ENCODE peak calls at places on chromosomes 13 and 19, in ten cellular contexts. E is AG04449; P is endothelial cell; G is activated CD4-positive, alpha-beta T cell treated with anti-CD3 and anti-CD28 coated beads for 24 hours; R is CD8-positive, alpha-beta T cell; O is mesothelial cell of epicardium; D is tibial artery; A is activated T-cell treated with anti-CD3 and anti-CD28 coated beads, Interleukin-2, amount 50 U/mL, for 72 hours; Q is NAMALWA; X is cardiac muscle cell. N is an unnamed sample.

GRCh38 chr13:44919103-44919804 is 70.0 kb downstream of the NUFIP1 start:
- DNase-seq in A (no peak), D (no peak), R (no peak), E (no peak), X (no peak), P (no peak), G (no peak), O (no peak), Q (no peak), N (no peak)

GRCh38 chr13:24654741-24655140 is 25.5 kb upstream of the ATP12A start:
- DNase-seq in X (no peak), A (no peak), P (no peak), O (no peak), E (no peak), R (no peak), G (no peak), Q (no peak), D (no peak), N (no peak)

GRCh38 chr19:9953802-9954542 is 17.7 kb upstream of the OLFM2 start:
- DNase-seq in D (no peak), E (no peak), X (no peak), P (no peak), O (no peak), A (no peak), Q (no peak), G (no peak), R (no peak), N (no peak)

GRCh38 chr13:99356216-99357089 is 49.3 kb upstream of the GPR183 start:
- DNase-seq in O (no peak), Q (peak), D (no peak), R (peak), A (peak), X (no peak), G (no peak), P (no peak), E (no peak), N (peak)

GRCh38 chr19:53158119-53158656 is 665 bp downstream of the ZNF347 start:
- DNase-seq in X (peak), D (peak), Q (no peak), A (peak), G (peak), E (no peak), P (peak), R (no peak), O (peak), N (peak)

GRCh38 chr13:29817604-29818378 is 32.6 kb downstream of the UBL3 start:
- DNase-seq in X (no peak), Q (peak), A (no peak), P (no peak), G (no peak), R (no peak), O (no peak), E (no peak), D (no peak), N (no peak)

GRCh38 chr19:7888145-7888825 is at the start of gene LRRC8E:
- DNase-seq in Q (no peak), G (peak), P (peak), E (no peak), O (no peak), X (peak), A (peak), R (no peak), D (no peak), N (peak)

GRCh38 chr13:45598597-45598996 is 16.9 kb downstream of the ERICH6B start:
- DNase-seq in D (no peak), R (no peak), Q (no peak), G (no peak), E (no peak), O (no peak), A (no peak), P (no peak), X (no peak), N (no peak)

GRCh38 chr13:41231786-41232185 is 31.6 kb downstream of the MTRF1 start:
- DNase-seq in A (no peak), X (peak), P (no peak), D (no peak), O (no peak), G (no peak), E (no peak), R (no peak), Q (peak), N (no peak)

GRCh38 chr19:4722671-4723464 is 774 bp downstream of the DPP9 start:
- DNase-seq in Q (peak), A (peak), G (no peak), O (no peak), E (peak), X (no peak), D (peak), R (no peak), P (no peak), N (peak)

GRCh38 chr19:23378948-23379347 is 16.3 kb downstream of the ZNF91 start:
- DNase-seq in A (peak), R (no peak), Q (no peak), G (no peak), D (no peak), X (peak), O (no peak), E (no peak), P (no peak), N (no peak)

GRCh38 chr13:36356058-36356457 is 9.9 kb upstream of the SPART start:
- DNase-seq in O (no peak), D (no peak), X (no peak), E (no peak), A (no peak), Q (no peak), G (no peak), R (no peak), P (no peak), N (no peak)

GRCh38 chr19:38317104-38317612 is 1.4 kb upstream of the YIF1B start:
- DNase-seq in G (no peak), P (no peak), D (no peak), R (peak), O (no peak), E (no peak), A (peak), Q (peak), X (no peak), N (no peak)

GRCh38 chr13:21076265-21076653 is 14.9 kb upstream of the LATS2 start:
- DNase-seq in E (no peak), P (no peak), R (no peak), A (peak), G (no peak), D (no peak), X (no peak), Q (no peak), O (no peak), N (no peak)

GRCh38 chr13:27172495-27172842 is 858 bp upstream of the USP12 start:
- DNase-seq in E (no peak), P (no peak), G (no peak), D (no peak), Q (peak), X (no peak), O (no peak), R (no peak), A (no peak), N (no peak)

GRCh38 chr13:99655351-99656091 is 154.2 kb downstream of the TM9SF2 start:
- DNase-seq in P (no peak), R (no peak), O (no peak), D (no peak), G (no peak), A (peak), X (no peak), Q (no peak), E (no peak), N (no peak)

GRCh38 chr19:912181-913079 is 589 bp downstream of the R3HDM4 start:
- DNase-seq in A (peak), O (no peak), D (no peak), P (no peak), Q (no peak), X (no peak), G (no peak), R (no peak), E (no peak), N (no peak)

GRCh38 chr19:46536391-46536790 is 40.7 kb upstream of the PNMA8B start:
- DNase-seq in D (peak), P (no peak), R (no peak), X (no peak), E (no peak), Q (no peak), O (no peak), G (no peak), A (no peak), N (peak)

GRCh38 chr13:63304497-63304896 is 1888.8 kb upstream of the PCDH20 start:
- DNase-seq in O (no peak), Q (no peak), R (no peak), G (no peak), D (no peak), A (no peak), P (no peak), X (no peak), E (no peak), N (no peak)

GRCh38 chr19:49614096-49614857 is 23.3 kb downstream of the PRR12 start:
- DNase-seq in G (no peak), X (no peak), O (no peak), D (no peak), Q (no peak), P (no peak), R (no peak), E (peak), A (peak), N (no peak)

GRCh38 chr19:45638930-45639729 is at the start of gene EML2:
- DNase-seq in G (peak), X (peak), O (no peak), E (no peak), D (peak), Q (peak), A (peak), R (peak), P (peak), N (peak)

GRCh38 chr13:33236021-33236420 is 49.5 kb downstream of the STARD13 start:
- DNase-seq in O (no peak), Q (no peak), G (no peak), A (no peak), D (no peak), X (no peak), R (no peak), P (no peak), E (no peak), N (no peak)

GRCh38 chr13:81487151-81487550 is 1146.2 kb upstream of the SPRY2 start:
- DNase-seq in O (no peak), A (no peak), D (no peak), X (peak), E (no peak), Q (peak), G (no peak), P (peak), R (no peak), N (no peak)

GRCh38 chr19:5207806-5208205 is 132.8 kb downstream of the PTPRS start:
- DNase-seq in X (no peak), O (no peak), D (no peak), A (no peak), P (no peak), G (no peak), R (no peak), Q (no peak), E (no peak), N (no peak)

GRCh38 chr13:101996906-101997408 is 404.9 kb downstream of the FGF14 start:
- DNase-seq in G (no peak), Q (no peak), E (no peak), R (no peak), O (no peak), A (no peak), X (no peak), D (no peak), P (no peak), N (no peak)

GRCh38 chr19:7203317-7203716 is 90.9 kb downstream of the INSR start:
- DNase-seq in A (no peak), R (no peak), P (no peak), D (no peak), E (no peak), Q (no peak), X (no peak), O (no peak), G (no peak), N (no peak)

GRCh38 chr13:31898383-31899071 is 133.0 kb upstream of the FRY start:
- DNase-seq in E (no peak), A (no peak), G (no peak), P (no peak), Q (no peak), X (no peak), O (no peak), D (no peak), R (no peak), N (no peak)

GRCh38 chr19:38559428-38560401 is 58.0 kb downstream of the MAP4K1 start:
- DNase-seq in P (no peak), G (no peak), O (no peak), A (peak), X (no peak), Q (peak), E (no peak), D (no peak), R (no peak), N (no peak)

GRCh38 chr13:77331421-77331820 is 4.5 kb upstream of the MYCBP2 start:
- DNase-seq in A (no peak), G (no peak), Q (no peak), P (no peak), X (no peak), O (no peak), R (no peak), D (no peak), E (no peak), N (no peak)

GRCh38 chr19:54178581-54179261 is 5.8 kb upstream of the TMC4 start:
- DNase-seq in P (no peak), Q (peak), D (no peak), G (no peak), E (no peak), X (peak), A (no peak), O (no peak), R (no peak), N (no peak)

GRCh38 chr19:4354897-4355296 is 11.5 kb downstream of the MPND start:
- DNase-seq in A (no peak), Q (no peak), G (no peak), D (no peak), P (no peak), X (no peak), R (no peak), E (no peak), O (no peak), N (no peak)

N was measured in Peyer's patch.